ENCODE peak calls at places on chromosomes 13 and 19, in six cellular contexts. U is PC-3, L is MM.1S, Q is GM23248, F is HCT116, Z is SK-N-SH. V is an unnamed sample.

GRCh38 chr19:50522881-50523280 is 9.2 kb upstream of the ASPDH start:
- DNase-seq in Z (no peak), U (no peak), L (no peak), F (no peak), Q (no peak), V (no peak)

GRCh38 chr19:291561-292280 is 518 bp upstream of the PLPP2 start:
- DNase-seq in U (no peak), F (no peak), Q (peak; percentile 20), L (no peak), Z (peak; percentile 77), V (no peak)

GRCh38 chr19:32692727-32693061 is 1.1 kb downstream of the NUDT19 start:
- DNase-seq in Z (no peak), Q (peak; percentile 36), F (no peak), U (no peak), L (no peak), V (no peak)

GRCh38 chr19:17681505-17682125 is 6.5 kb downstream of the UNC13A start:
- DNase-seq in U (peak; percentile 25), Q (peak; percentile 75), L (peak; percentile 41), F (no peak), Z (no peak), V (peak; percentile 86)

GRCh38 chr19:2476451-2477140 is 669 bp downstream of the GADD45B start:
- DNase-seq in U (peak; percentile 39), Z (peak; percentile 66), L (peak; percentile 65), F (no peak), Q (peak; percentile 88), V (peak; percentile 73)

GRCh38 chr19:12843999-12844732 is 5.9 kb downstream of the MAST1 start:
- DNase-seq in F (no peak), Q (no peak), Z (no peak), U (peak; percentile 39), L (no peak), V (no peak)

GRCh38 chr13:50392977-50393376 is 377.7 kb downstream of the KCNRG start:
- DNase-seq in U (no peak), Z (no peak), L (no peak), Q (peak; percentile 9), F (no peak), V (no peak)

GRCh38 chr13:110261166-110262081 is 45.5 kb downstream of the COL4A1 start:
- DNase-seq in F (no peak), L (no peak), Q (no peak), U (no peak), Z (no peak), V (peak; percentile 49)

GRCh38 chr19:13189600-13189999 is 39.4 kb downstream of the IER2 start:
- DNase-seq in U (no peak), Z (no peak), F (no peak), L (no peak), Q (no peak), V (no peak)

GRCh38 chr13:30464496-30465351 is 1.0 kb downstream of the HMGB1 start:
- DNase-seq in U (peak; percentile 47), L (peak; percentile 19), Q (peak; percentile 91), F (no peak), Z (peak; percentile 90), V (peak; percentile 86)

GRCh38 chr19:58406818-58407657 is 1.4 kb upstream of the ZNF584 start:
- DNase-seq in Q (peak; percentile 55), U (no peak), L (no peak), F (no peak), Z (no peak), V (peak; percentile 45)

GRCh38 chr19:1041835-1042685 is 2.2 kb downstream of the ABCA7 start:
- DNase-seq in F (peak; percentile 90), Q (peak; percentile 57), Z (no peak), U (peak; percentile 70), L (no peak), V (no peak)

GRCh38 chr19:15195987-15196682 is 4.7 kb downstream of the NOTCH3 start:
- DNase-seq in U (peak; percentile 96), Z (no peak), Q (peak; percentile 59), L (no peak), F (peak; percentile 73), V (peak; percentile 70)

GRCh38 chr19:50548191-50549058 is 19.8 kb downstream of the LRRC4B start:
- DNase-seq in U (no peak), F (no peak), L (no peak), Z (no peak), Q (no peak), V (no peak)

GRCh38 chr13:30466841-30467252 is 1.1 kb upstream of the HMGB1 start:
- DNase-seq in U (peak; percentile 5), Z (no peak), F (no peak), L (peak; percentile 72), Q (peak; percentile 27), V (no peak)

GRCh38 chr13:61810065-61810464 is 394.4 kb upstream of the PCDH20 start:
- DNase-seq in Z (no peak), L (no peak), F (no peak), U (no peak), Q (no peak), V (no peak)

GRCh38 chr13:28268800-28269223 is 130.5 kb downstream of the PAN3 start:
- DNase-seq in Z (no peak), F (no peak), L (peak; percentile 78), Q (no peak), U (no peak), V (no peak)

GRCh38 chr13:42270857-42271215 is 1.1 kb upstream of the AKAP11 start:
- DNase-seq in L (no peak), U (no peak), Z (no peak), Q (no peak), F (no peak), V (no peak)
- H3K9ac ChIP-seq in L (peak overlapping the region; percentile 75), U (no peak overlapping the region), Z (peak overlapping the region; percentile 74), Q (peak overlapping the region; percentile 84), F (peak overlapping the region; percentile 78), V (no peak overlapping the region)

GRCh38 chr13:59229401-59229800 is 934.3 kb downstream of the DIAPH3 start:
- DNase-seq in U (no peak), Z (no peak), F (no peak), L (no peak), Q (no peak), V (no peak)
- TF ChIP-seq EZH2phosphoT487 in U (no peak), Z (no peak), F (no peak), L (no peak), Q (no peak), V (no peak)

GRCh38 chr13:101452519-101453485 is at the start of gene ITGBL1:
- DNase-seq in Z (peak; percentile 38), F (no peak), U (peak; percentile 41), L (peak; percentile 50), Q (peak; percentile 76), V (no peak)
- H2AFZ ChIP-seq in Z (peak within 1 kb of the TSS; percentile 53), F (no peak within 1 kb of the TSS), U (peak within 1 kb of the TSS; percentile 76), L (peak within 1 kb of the TSS; percentile 88), Q (peak within 1 kb of the TSS; percentile 67), V (no peak within 1 kb of the TSS)

GRCh38 chr19:35556025-35556590 is 7.3 kb downstream of the ATP4A start:
- DNase-seq in U (no peak), Q (no peak), Z (no peak), F (no peak), L (no peak), V (no peak)

GRCh38 chr19:35556846-35557538 is 6.5 kb downstream of the ATP4A start:
- DNase-seq in F (no peak), Q (no peak), U (no peak), L (no peak), Z (no peak), V (no peak)

GRCh38 chr19:35559281-35559659 is 4.2 kb downstream of the ATP4A start:
- DNase-seq in U (no peak), F (no peak), L (no peak), Q (no peak), Z (no peak), V (peak; percentile 31)

GRCh38 chr19:35558400-35559280 is 4.8 kb downstream of the ATP4A start:
- DNase-seq in Q (no peak), Z (no peak), F (no peak), U (no peak), L (no peak), V (no peak)

GRCh38 chr19:35557539-35558399 is 5.7 kb downstream of the ATP4A start:
- DNase-seq in L (no peak), F (peak; percentile 51), U (no peak), Q (peak; percentile 55), Z (peak; percentile 96), V (peak; percentile 95)
- H3K9ac ChIP-seq in L (no peak overlapping the region), F (peak overlapping the region; percentile 14), U (no peak overlapping the region), Q (no peak overlapping the region), Z (no peak overlapping the region), V (no peak overlapping the region)

DNA sequence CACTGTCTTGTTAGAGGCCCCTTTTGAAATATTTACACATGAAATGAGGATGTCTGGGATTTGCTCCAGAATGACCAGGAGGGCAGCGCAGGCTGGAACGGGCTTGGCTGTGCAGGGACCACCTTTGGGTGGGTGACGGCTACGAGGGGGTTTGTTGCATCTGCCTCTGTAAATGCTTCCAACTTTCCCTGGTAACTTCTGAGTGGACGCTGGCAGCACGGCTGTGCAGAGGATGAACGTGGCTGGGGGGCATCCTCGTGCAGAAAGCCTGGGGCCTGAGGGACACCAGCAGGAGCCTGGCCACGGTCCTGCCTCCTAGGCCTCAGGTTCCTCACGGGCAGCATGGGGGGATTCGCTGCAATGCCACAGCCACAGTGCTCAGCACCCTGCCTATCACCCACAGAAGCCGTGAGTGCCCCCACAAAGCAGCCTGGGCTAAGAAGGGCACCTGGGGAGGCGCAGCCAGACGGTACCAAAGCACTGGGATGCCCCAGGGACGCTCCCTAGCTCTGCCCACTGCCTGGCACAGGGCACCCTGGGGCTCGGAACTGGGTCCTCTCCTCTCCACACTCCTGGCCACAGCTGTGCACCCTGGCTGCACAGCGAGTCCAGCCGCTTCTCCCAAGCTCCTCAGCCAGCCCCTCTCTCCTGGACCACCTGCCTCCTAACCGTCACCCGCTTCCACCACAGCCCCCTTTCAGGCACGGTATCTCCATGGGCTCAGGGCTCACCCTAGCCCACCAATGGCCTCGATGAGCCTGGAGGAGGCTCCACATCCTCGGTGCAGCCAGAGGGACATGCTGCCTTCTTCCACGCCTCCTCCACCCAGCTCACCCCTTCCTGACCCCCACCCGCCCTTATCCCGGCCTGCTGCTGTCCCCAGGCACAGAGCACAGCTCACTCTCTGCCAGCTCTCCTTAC is 44.5 kb downstream of the MLLT1 start:
- DNase-seq in Z (peak; percentile 74), U (no peak), Q (no peak), L (no peak), F (no peak), V (no peak)
- TF ChIP-seq EZH2phosphoT487 in Z (no peak), U (no peak), Q (no peak), L (no peak), F (no peak), V (no peak)

V was measured in neural progenitor cell.